ENCODE peak calls at places on chromosomes 12 and 14, in seven cellular contexts. A, C, U, J, B, R and F are unnamed samples.
A peak's percentile ranks its signal among the peaks of the same experiment; 100 is the strongest.

GRCh38 chr12:26287666-26288408 is 92.5 kb downstream of the SSPN start:
- DNase-seq in A (no peak), C (no peak), U (peak; percentile 67), J (peak; percentile 77), B (no peak), R (peak; percentile 54), F (no peak)

GRCh38 chr12:26271889-26272492 is 76.6 kb downstream of the SSPN start:
- DNase-seq in A (peak; percentile 80), C (peak; percentile 62), U (peak; percentile 84), J (peak; percentile 67), B (peak; percentile 76), R (peak; percentile 87), F (peak; percentile 42)

GRCh38 chr14:77062261-77062660 is 33.8 kb upstream of the IRF2BPL start:
- DNase-seq in A (no peak), C (no peak), U (no peak), J (no peak), B (no peak), R (no peak), F (no peak)

GRCh38 chr14:52338282-52338681 is 24.2 kb downstream of the PTGER2 start:
- DNase-seq in A (no peak), C (no peak), U (no peak), J (no peak), B (no peak), R (no peak), F (no peak)

GRCh38 chr12:57632369-57632897 is 568 bp downstream of the B4GALNT1 start:
- DNase-seq in A (peak; percentile 67), C (no peak), U (no peak), J (no peak), B (no peak), R (no peak), F (no peak)

GRCh38 chr12:87136330-87136976 is 880.3 kb upstream of the MGAT4C start:
- DNase-seq in A (no peak), C (no peak), U (no peak), J (no peak), B (no peak), R (no peak), F (no peak)

GRCh38 chr12:98741229-98741614 is 96.1 kb downstream of the APAF1 start:
- DNase-seq in A (no peak), C (no peak), U (no peak), J (no peak), B (no peak), R (no peak), F (no peak)

GRCh38 chr12:130009961-130010360 is 106.1 kb upstream of the TMEM132D start:
- DNase-seq in A (no peak), C (no peak), U (no peak), J (no peak), B (no peak), R (no peak), F (no peak)

GRCh38 chr14:51533160-51533559 is 118.5 kb upstream of the FRMD6 start:
- DNase-seq in A (no peak), C (no peak), U (no peak), J (no peak), B (no peak), R (no peak), F (no peak)

GRCh38 chr12:46179693-46180452 is 89.0 kb downstream of the SLC38A1 start:
- DNase-seq in A (no peak), C (no peak), U (no peak), J (no peak), B (peak; percentile 58), R (no peak), F (no peak)
- H3K27ac ChIP-seq in A (no peak overlapping the region), C (no peak overlapping the region), U (no peak overlapping the region), J (no peak overlapping the region), B (peak overlapping the region; percentile 63), R (no peak overlapping the region), F (no peak overlapping the region)

DNA sequence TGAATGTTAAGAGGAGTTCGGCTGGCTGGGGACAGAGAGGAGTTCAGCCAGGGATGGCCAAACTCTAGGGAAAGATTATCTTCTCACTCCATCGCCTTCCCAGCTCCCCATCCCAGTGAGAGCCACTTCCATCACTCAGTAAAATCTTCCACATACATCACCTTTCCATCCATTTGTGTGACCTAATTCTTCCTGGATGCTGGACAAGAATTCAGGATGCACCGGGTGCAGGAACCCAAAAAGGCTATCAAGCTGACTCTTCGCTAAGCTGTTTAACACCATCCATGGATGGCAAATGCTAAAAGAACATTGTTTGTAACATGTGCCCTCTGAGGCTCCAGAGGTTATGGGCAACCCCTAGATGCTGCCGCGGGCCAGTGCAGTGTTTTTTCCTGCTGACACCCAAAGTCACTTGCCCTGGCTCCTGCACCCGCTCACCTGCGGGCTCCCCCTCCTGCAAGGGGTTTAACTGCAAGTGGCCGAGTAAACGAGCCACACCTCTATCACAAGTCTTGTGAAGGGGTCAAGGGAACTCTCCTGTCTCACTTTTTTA is 216.0 kb upstream of the NPAS3 start:
- DNase-seq in A (no peak), C (no peak), U (no peak), J (no peak), B (no peak), R (no peak), F (no peak)
- H3K27ac ChIP-seq in A (no peak overlapping the region), C (no peak overlapping the region), U (no peak overlapping the region), J (no peak overlapping the region), B (no peak overlapping the region), R (no peak overlapping the region), F (peak overlapping the region; percentile 1)

GRCh38 chr12:75784591-75784990 is 247.0 kb downstream of the PHLDA1 start:
- DNase-seq in A (peak; percentile 66), C (no peak), U (peak; percentile 25), J (peak; percentile 95), B (peak; percentile 32), R (peak; percentile 38), F (peak; percentile 33)
- H3K27ac ChIP-seq in A (no peak overlapping the region), C (no peak overlapping the region), U (no peak overlapping the region), J (no peak overlapping the region), B (no peak overlapping the region), R (no peak overlapping the region), F (no peak overlapping the region)

DNA sequence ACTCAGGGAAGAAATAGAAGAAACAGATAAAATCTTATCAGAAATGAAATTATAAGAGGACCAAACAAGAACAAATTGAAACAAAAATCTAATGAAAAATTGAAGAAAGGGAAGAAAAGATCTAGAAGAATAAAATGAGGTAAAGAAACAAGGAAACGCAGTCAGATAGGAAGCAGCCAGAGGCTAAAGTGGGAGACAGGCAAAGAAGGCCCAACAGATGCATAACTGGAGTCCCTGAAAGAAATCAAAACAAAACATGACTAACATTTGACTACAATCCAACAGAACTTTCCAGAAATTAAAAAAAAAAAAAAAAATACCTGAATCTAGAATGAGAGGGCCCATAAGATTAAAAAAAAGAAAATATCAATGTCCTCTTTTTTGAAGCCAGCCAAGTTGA is 65.6 kb downstream of the AMN start:
- DNase-seq in A (no peak), C (no peak), U (no peak), J (no peak), B (no peak), R (no peak), F (no peak)
- H3K27ac ChIP-seq in A (no peak overlapping the region), C (peak overlapping the region; percentile 84), U (no peak overlapping the region), J (no peak overlapping the region), B (no peak overlapping the region), R (no peak overlapping the region), F (no peak overlapping the region)

DNA sequence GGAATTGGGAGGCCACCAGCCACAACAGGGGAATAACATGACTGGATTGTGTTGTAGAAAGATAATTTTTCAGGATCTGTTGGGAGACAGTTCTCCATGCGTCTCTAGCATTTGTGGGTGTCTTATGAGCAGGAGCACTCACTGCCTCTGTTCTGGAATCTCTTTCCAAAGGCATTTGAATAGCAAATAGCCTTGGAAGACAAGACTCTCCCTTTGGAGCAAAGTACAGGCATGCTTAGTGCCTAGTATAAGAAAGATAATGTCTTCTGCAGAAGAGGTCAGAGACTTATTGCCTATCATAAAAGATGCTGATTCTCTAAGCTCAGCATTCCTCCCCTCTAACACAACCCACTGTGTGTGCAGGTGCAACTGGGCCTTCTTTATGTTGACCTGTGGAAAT is 58.3 kb downstream of the VCPKMT start:
- DNase-seq in A (no peak), C (no peak), U (no peak), J (no peak), B (no peak), R (no peak), F (no peak)
- H3K27ac ChIP-seq in A (no peak overlapping the region), C (no peak overlapping the region), U (no peak overlapping the region), J (no peak overlapping the region), B (peak overlapping the region; percentile 64), R (no peak overlapping the region), F (no peak overlapping the region)